ENCODE peak calls at places on chromosomes 7 and 10, in four cellular contexts. One of them, this sample, is unnamed.

GRCh38 chr10:132364594-132364970 is 32.4 kb upstream of the PWWP2B start:
- DNase-seq in heart left ventricle: no peak
- DNase-seq in GM12878: no peak
- DNase-seq in stomach: no peak
- DNase-seq in this sample: no peak

GRCh38 chr7:44489955-44490350 is 505 bp downstream of the NUDCD3 start:
- DNase-seq in heart left ventricle: no peak
- DNase-seq in GM12878: no peak
- DNase-seq in stomach: peak; percentile 25
- DNase-seq in this sample: no peak

GRCh38 chr7:36487756-36488336 is 98.2 kb downstream of the ANLN start:
- DNase-seq in heart left ventricle: no peak
- DNase-seq in GM12878: peak; percentile 21
- DNase-seq in stomach: no peak
- DNase-seq in this sample: no peak

GRCh38 chr10:77620731-77621130 is 16.9 kb downstream of the KCNMA1 start:
- DNase-seq in heart left ventricle: no peak
- DNase-seq in GM12878: no peak
- DNase-seq in stomach: no peak
- DNase-seq in this sample: no peak

GRCh38 chr10:123970207-123970926 is 78.8 kb upstream of the CPXM2 start:
- DNase-seq in heart left ventricle: no peak
- DNase-seq in GM12878: no peak
- DNase-seq in stomach: no peak
- DNase-seq in this sample: no peak

GRCh38 chr10:52452600-52453493 is 138.8 kb downstream of the DKK1 start:
- DNase-seq in heart left ventricle: no peak
- DNase-seq in GM12878: no peak
- DNase-seq in stomach: no peak
- DNase-seq in this sample: no peak

GRCh38 chr10:79094412-79095175 is 25.8 kb downstream of the ZMIZ1 start:
- DNase-seq in heart left ventricle: no peak
- DNase-seq in GM12878: no peak
- DNase-seq in stomach: no peak
- DNase-seq in this sample: no peak

GRCh38 chr10:80144302-80145131 is 12.0 kb downstream of the PLAC9 start:
- DNase-seq in heart left ventricle: no peak
- DNase-seq in GM12878: no peak
- DNase-seq in stomach: peak; percentile 44
- DNase-seq in this sample: peak; percentile 43

GRCh38 chr7:39133088-39133487 is 155.4 kb downstream of the POU6F2 start:
- DNase-seq in heart left ventricle: no peak
- DNase-seq in GM12878: no peak
- DNase-seq in stomach: no peak
- DNase-seq in this sample: no peak

GRCh38 chr7:84190016-84190705 is 4.4 kb downstream of the SEMA3A start:
- DNase-seq in heart left ventricle: no peak
- DNase-seq in GM12878: no peak
- DNase-seq in stomach: no peak
- DNase-seq in this sample: no peak

GRCh38 chr10:78950656-78951587 is 117.8 kb upstream of the ZMIZ1 start:
- DNase-seq in heart left ventricle: peak; percentile 33
- DNase-seq in GM12878: no peak
- DNase-seq in stomach: no peak
- DNase-seq in this sample: no peak

GRCh38 chr7:72492446-72492845 is 80.3 kb upstream of the CALN1 start:
- DNase-seq in heart left ventricle: peak; percentile 87
- DNase-seq in GM12878: no peak
- DNase-seq in stomach: no peak
- DNase-seq in this sample: no peak

GRCh38 chr7:2734761-2735571 is 47.0 kb downstream of the AMZ1 start:
- DNase-seq in heart left ventricle: peak; percentile 70
- DNase-seq in GM12878: no peak
- DNase-seq in stomach: peak; percentile 26
- DNase-seq in this sample: no peak

GRCh38 chr7:73918926-73919693 is 58.2 kb downstream of the TMEM270 start:
- DNase-seq in heart left ventricle: no peak
- DNase-seq in GM12878: no peak
- DNase-seq in stomach: no peak
- DNase-seq in this sample: no peak

GRCh38 chr7:55509322-55509721 is 63.0 kb downstream of the VOPP1 start:
- DNase-seq in heart left ventricle: no peak
- DNase-seq in GM12878: no peak
- DNase-seq in stomach: no peak
- DNase-seq in this sample: no peak

GRCh38 chr7:17617857-17618651 is 319.6 kb downstream of the AHR start:
- DNase-seq in heart left ventricle: no peak
- DNase-seq in GM12878: no peak
- DNase-seq in stomach: no peak
- DNase-seq in this sample: no peak

GRCh38 chr7:41824284-41824683 is 121.4 kb upstream of the INHBA start:
- DNase-seq in heart left ventricle: no peak
- DNase-seq in GM12878: no peak
- DNase-seq in stomach: no peak
- DNase-seq in this sample: no peak

GRCh38 chr7:13532028-13532753 is 457.3 kb downstream of the ETV1 start:
- DNase-seq in heart left ventricle: no peak
- DNase-seq in GM12878: no peak
- DNase-seq in stomach: no peak
- DNase-seq in this sample: no peak

GRCh38 chr10:71263376-71263775 is 51.0 kb downstream of the UNC5B start:
- DNase-seq in heart left ventricle: peak; percentile 69
- DNase-seq in GM12878: no peak
- DNase-seq in stomach: no peak
- DNase-seq in this sample: no peak

GRCh38 chr7:4665661-4666060 is 16.4 kb upstream of the FOXK1 start:
- DNase-seq in heart left ventricle: no peak
- DNase-seq in GM12878: no peak
- DNase-seq in stomach: no peak
- DNase-seq in this sample: no peak

GRCh38 chr7:74197449-74198108 is 12.2 kb upstream of the LAT2 start:
- DNase-seq in heart left ventricle: no peak
- DNase-seq in GM12878: no peak
- DNase-seq in stomach: no peak
- DNase-seq in this sample: no peak

GRCh38 chr7:80392229-80393169 is 119.4 kb downstream of the GNAT3 start:
- DNase-seq in heart left ventricle: no peak
- DNase-seq in GM12878: no peak
- DNase-seq in stomach: no peak
- DNase-seq in this sample: no peak

GRCh38 chr7:149686001-149686400 is 87.4 kb downstream of the ZNF467 start:
- DNase-seq in heart left ventricle: no peak
- DNase-seq in GM12878: no peak
- DNase-seq in stomach: no peak
- DNase-seq in this sample: no peak

GRCh38 chr7:2008101-2008935 is 224.4 kb downstream of the MAD1L1 start:
- DNase-seq in heart left ventricle: peak; percentile 37
- DNase-seq in GM12878: no peak
- DNase-seq in stomach: no peak
- DNase-seq in this sample: no peak

GRCh38 chr10:119496282-119496681 is 46.2 kb downstream of the RGS10 start:
- DNase-seq in heart left ventricle: no peak
- DNase-seq in GM12878: no peak
- DNase-seq in stomach: no peak
- DNase-seq in this sample: no peak

GRCh38 chr7:103690576-103690975 is 244.6 kb upstream of the SLC26A5 start:
- DNase-seq in heart left ventricle: no peak
- DNase-seq in GM12878: no peak
- DNase-seq in stomach: no peak
- DNase-seq in this sample: no peak

GRCh38 chr7:128425851-128426250 is 16.1 kb upstream of the IMPDH1 start:
- DNase-seq in heart left ventricle: peak; percentile 58
- DNase-seq in GM12878: no peak
- DNase-seq in stomach: peak; percentile 87
- DNase-seq in this sample: no peak

GRCh38 chr7:108145401-108145800 is 15.2 kb upstream of the LAMB4 start:
- DNase-seq in heart left ventricle: no peak
- DNase-seq in GM12878: no peak
- DNase-seq in stomach: no peak
- DNase-seq in this sample: no peak

GRCh38 chr7:55573234-55573504 is 867 bp upstream of the VOPP1 start:
- DNase-seq in heart left ventricle: no peak
- DNase-seq in GM12878: no peak
- DNase-seq in stomach: no peak
- DNase-seq in this sample: no peak

GRCh38 chr7:50940621-50941020 is 157.9 kb upstream of the GRB10 start:
- DNase-seq in heart left ventricle: no peak
- DNase-seq in GM12878: no peak
- DNase-seq in stomach: no peak
- DNase-seq in this sample: no peak

GRCh38 chr7:151886783-151887182 is 9.9 kb upstream of the PRKAG2 start:
- DNase-seq in heart left ventricle: no peak
- DNase-seq in GM12878: no peak
- DNase-seq in stomach: no peak
- DNase-seq in this sample: no peak

GRCh38 chr7:151890355-151891004 is 13.6 kb upstream of the PRKAG2 start:
- DNase-seq in heart left ventricle: no peak
- DNase-seq in GM12878: no peak
- DNase-seq in stomach: no peak
- DNase-seq in this sample: no peak

GRCh38 chr7:151888716-151889115 is 11.8 kb upstream of the PRKAG2 start:
- DNase-seq in heart left ventricle: no peak
- DNase-seq in GM12878: no peak
- DNase-seq in stomach: no peak
- DNase-seq in this sample: no peak

GRCh38 chr7:151889406-151890354 is 12.8 kb upstream of the PRKAG2 start:
- DNase-seq in heart left ventricle: no peak
- DNase-seq in GM12878: no peak
- DNase-seq in stomach: no peak
- DNase-seq in this sample: no peak

DNA sequence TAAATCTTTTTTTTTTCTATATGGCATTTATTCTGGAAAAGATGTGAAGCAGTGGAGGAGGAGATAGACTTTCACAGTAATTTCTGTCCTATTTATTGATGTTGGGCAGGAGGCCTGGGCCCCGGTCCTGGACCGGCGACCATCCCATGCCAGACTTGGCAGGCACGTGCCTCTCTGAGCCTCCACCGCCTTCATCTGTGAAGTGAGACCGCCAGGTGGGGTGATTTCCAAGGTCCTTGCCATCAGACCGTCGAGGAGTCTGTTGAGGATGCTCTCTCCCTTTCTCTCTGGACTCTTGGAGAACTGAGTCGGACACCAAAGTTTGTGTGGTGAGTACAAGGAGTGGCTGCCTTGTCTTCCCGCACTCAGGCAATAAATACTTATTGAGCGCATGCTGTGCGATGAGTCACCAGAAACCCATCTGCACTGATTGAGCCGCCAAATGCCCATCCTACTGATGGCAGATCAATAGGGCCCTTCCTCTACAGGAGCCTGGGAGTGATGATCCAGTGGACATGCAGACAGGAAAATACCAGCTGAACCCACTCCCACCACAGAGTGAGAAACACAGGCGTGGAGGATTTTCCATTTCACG is 11.3 kb upstream of the PRKAG2 start:
- DNase-seq in heart left ventricle: no peak
- DNase-seq in GM12878: no peak
- DNase-seq in stomach: no peak
- DNase-seq in this sample: no peak
- TF ChIP-seq CTCF in heart left ventricle: no peak
- TF ChIP-seq CTCF in GM12878: no peak
- TF ChIP-seq CTCF in stomach: no peak
- TF ChIP-seq CTCF in this sample: no peak

GRCh38 chr10:122468220-122468922 is 7.0 kb downstream of the HTRA1 start:
- DNase-seq in heart left ventricle: no peak
- DNase-seq in GM12878: no peak
- DNase-seq in stomach: no peak
- DNase-seq in this sample: no peak
- H3K4me3 ChIP-seq in heart left ventricle: no peak overlapping the region
- H3K4me3 ChIP-seq in GM12878: no peak overlapping the region
- H3K4me3 ChIP-seq in stomach: no peak overlapping the region
- H3K4me3 ChIP-seq in this sample: no peak overlapping the region

DNA sequence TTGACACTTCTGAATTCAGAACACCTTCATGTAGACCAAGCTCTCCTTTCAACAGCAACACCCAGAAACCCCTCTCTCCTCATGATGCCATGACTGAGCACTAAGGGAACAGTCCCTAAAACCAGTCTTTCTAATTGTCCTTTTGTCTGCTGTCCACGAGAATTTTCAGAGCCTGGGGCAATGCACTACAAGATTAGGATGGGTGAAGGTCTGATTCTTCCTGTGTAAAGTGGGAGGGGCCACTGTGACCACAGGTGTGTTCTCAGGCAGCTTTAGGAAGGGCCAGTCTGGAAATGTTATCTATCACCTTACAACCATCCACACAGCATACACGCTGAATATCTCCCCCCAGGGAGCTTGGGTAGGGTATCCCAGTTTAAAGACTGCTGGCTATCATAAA is 7.9 kb downstream of the PAXIP1 start:
- DNase-seq in heart left ventricle: no peak
- DNase-seq in GM12878: no peak
- DNase-seq in stomach: no peak
- DNase-seq in this sample: no peak
- H3K36me3 ChIP-seq in heart left ventricle: peaks cover 73% of the 10 kb centered on the region
- H3K36me3 ChIP-seq in GM12878: peaks cover 20% of the 10 kb centered on the region
- H3K36me3 ChIP-seq in stomach: peaks cover 69% of the 10 kb centered on the region
- H3K36me3 ChIP-seq in this sample: peaks cover 8% of the 10 kb centered on the region

GRCh38 chr10:106679314-106679713 is 485.2 kb downstream of the SORCS1 start:
- DNase-seq in heart left ventricle: no peak
- DNase-seq in GM12878: no peak
- DNase-seq in stomach: no peak
- DNase-seq in this sample: no peak

GRCh38 chr10:106680061-106680460 is 484.4 kb downstream of the SORCS1 start:
- DNase-seq in heart left ventricle: no peak
- DNase-seq in GM12878: no peak
- DNase-seq in stomach: no peak
- DNase-seq in this sample: no peak

DNA sequence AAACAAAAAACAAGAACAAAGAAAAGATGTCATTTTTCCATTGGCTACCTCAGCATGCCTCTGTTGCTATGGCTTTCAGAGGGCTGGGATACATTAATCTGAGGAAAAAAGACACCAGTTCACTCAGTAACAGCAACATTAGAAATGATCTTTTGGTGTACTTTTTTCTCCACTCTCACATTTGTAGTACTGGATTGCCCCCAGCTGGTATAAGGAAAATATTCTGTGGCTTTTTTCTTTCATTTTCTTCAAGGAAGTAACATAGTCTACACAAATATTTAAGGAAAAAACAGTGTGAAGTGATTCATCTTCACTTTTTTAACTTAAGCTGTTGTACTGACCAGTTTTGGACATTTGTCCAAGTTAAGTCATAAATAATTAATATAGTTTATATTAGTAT is 482.3 kb downstream of the SORCS1 start:
- DNase-seq in heart left ventricle: no peak
- DNase-seq in GM12878: no peak
- DNase-seq in stomach: no peak
- DNase-seq in this sample: no peak
- TF ChIP-seq CTCF in heart left ventricle: peak; percentile 32
- TF ChIP-seq CTCF in GM12878: no peak
- TF ChIP-seq CTCF in stomach: no peak
- TF ChIP-seq CTCF in this sample: no peak

This sample was measured in GM06990.